ENCODE peak calls at places on chromosomes 16 and 17, in four cellular contexts. A is SK-MEL-5, I is T-helper 1 cell, R is Ammon's horn. Z is an unnamed sample.

GRCh38 chr17:57142925-57143324 is 57.9 kb downstream of the AKAP1 start:
- DNase-seq in R (no peak), I (no peak), A (no peak), Z (peak)

GRCh38 chr16:19118938-19119431 is 5.2 kb downstream of the ITPRIPL2 start:
- DNase-seq in I (no peak), R (peak), A (peak), Z (peak)

GRCh38 chr16:88647178-88648070 is 3.4 kb downstream of the CYBA start:
- DNase-seq in I (no peak), A (no peak), R (no peak), Z (no peak)

GRCh38 chr17:27628376-27628775 is 2.6 kb upstream of the LGALS9 start:
- DNase-seq in I (no peak), R (no peak), A (no peak), Z (no peak)

GRCh38 chr17:50421308-50422031 is 4.5 kb upstream of the ACSF2 start:
- DNase-seq in A (no peak), I (no peak), R (no peak), Z (no peak)

GRCh38 chr16:71564377-71564967 is 12.4 kb downstream of the TAT start:
- DNase-seq in A (no peak), I (no peak), R (peak), Z (no peak)

GRCh38 chr16:52963471-52963870 is 89.2 kb downstream of the CHD9NB start:
- DNase-seq in R (peak), I (no peak), A (no peak), Z (no peak)

GRCh38 chr16:49050607-49051006 is 231.0 kb downstream of the CBLN1 start:
- DNase-seq in I (no peak), R (no peak), A (no peak), Z (no peak)

GRCh38 chr17:17203173-17203730 is 2.9 kb downstream of the PLD6 start:
- DNase-seq in A (no peak), R (no peak), I (no peak), Z (no peak)

GRCh38 chr16:912684-913613 is 57.8 kb downstream of the LMF1 start:
- DNase-seq in R (peak), A (no peak), I (no peak), Z (no peak)

GRCh38 chr17:28643979-28644781 is 778 bp downstream of the BLTP2 start:
- DNase-seq in A (peak), R (peak), I (no peak), Z (peak)

GRCh38 chr17:4631431-4631830 is 10.0 kb downstream of the ALOX15 start:
- DNase-seq in R (no peak), I (no peak), A (no peak), Z (no peak)

GRCh38 chr16:89863741-89864391 is 9.5 kb upstream of the TCF25 start:
- DNase-seq in I (no peak), R (peak), A (no peak), Z (no peak)

GRCh38 chr17:80474933-80475915 is 1.2 kb downstream of the NPTX1 start:
- DNase-seq in I (no peak), R (no peak), A (no peak), Z (peak)

GRCh38 chr17:10171581-10171981 is 26.8 kb downstream of the GAS7 start:
- DNase-seq in A (no peak), I (no peak), R (no peak), Z (no peak)

GRCh38 chr17:13776027-13776551 is 174.4 kb upstream of the HS3ST3A1 start:
- DNase-seq in I (no peak), A (no peak), R (no peak), Z (no peak)

GRCh38 chr16:31508706-31509523 is 724 bp upstream of the RUSF1 start:
- DNase-seq in A (peak), I (no peak), R (no peak), Z (peak)

GRCh38 chr16:11135167-11135973 is 120.6 kb downstream of the SOCS1 start:
- DNase-seq in R (no peak), A (no peak), I (no peak), Z (peak)

GRCh38 chr16:86403541-86404163 is 106.7 kb upstream of the FOXF1 start:
- DNase-seq in R (no peak), I (no peak), A (peak), Z (no peak)

GRCh38 chr17:77161953-77162352 is 21.2 kb downstream of the SEC14L1 start:
- DNase-seq in A (no peak), R (no peak), I (no peak), Z (no peak)

GRCh38 chr16:70780546-70780945 is 20.4 kb downstream of the VAC14 start:
- DNase-seq in I (no peak), A (no peak), R (no peak), Z (no peak)

GRCh38 chr16:4477966-4478365 is 1.8 kb downstream of the HMOX2 start:
- DNase-seq in A (peak), R (no peak), I (no peak), Z (no peak)

GRCh38 chr17:7856081-7856791 is 1.1 kb downstream of the NAA38 start:
- DNase-seq in A (no peak), I (no peak), R (no peak), Z (no peak)

GRCh38 chr16:88781140-88782077 is 3.6 kb downstream of the PIEZO1 start:
- DNase-seq in R (no peak), A (no peak), I (peak), Z (no peak)

GRCh38 chr16:57778658-57779057 is 23.6 kb downstream of the KIFC3 start:
- DNase-seq in A (no peak), I (no peak), R (no peak), Z (no peak)

GRCh38 chr17:37774508-37774907 is 29.6 kb upstream of the HNF1B start:
- DNase-seq in R (no peak), A (no peak), I (no peak), Z (no peak)

GRCh38 chr16:86368261-86368660 is 142.1 kb upstream of the FOXF1 start:
- DNase-seq in I (no peak), R (no peak), A (no peak), Z (no peak)

GRCh38 chr16:53768593-53768992 is 64.6 kb downstream of the FTO start:
- DNase-seq in R (no peak), I (no peak), A (peak), Z (peak)

GRCh38 chr16:4570086-4570485 is 13.9 kb downstream of the C16orf96 start:
- DNase-seq in A (no peak), I (no peak), R (no peak), Z (no peak)

GRCh38 chr17:79933863-79934652 is 94.8 kb upstream of the CBX4 start:
- DNase-seq in R (peak), I (no peak), A (peak), Z (no peak)

GRCh38 chr17:49210158-49211029 is at the start of the genes ABI3 and GNGT2:
- DNase-seq in R (peak), I (no peak), A (no peak), Z (peak)

GRCh38 chr17:10050597-10051101 is 145.6 kb upstream of the RCVRN start:
- DNase-seq in A (no peak), I (no peak), R (no peak), Z (no peak)

GRCh38 chr17:36652716-36653115 is 51.3 kb downstream of the MRM1 start:
- DNase-seq in A (no peak), R (no peak), I (no peak), Z (no peak)

GRCh38 chr16:89115216-89115949 is 21.7 kb downstream of the ACSF3 start:
- DNase-seq in I (peak), R (peak), A (no peak), Z (no peak)

GRCh38 chr17:65551641-65552040 is 9.8 kb downstream of the AXIN2 start:
- DNase-seq in A (no peak), I (no peak), R (no peak), Z (no peak)

GRCh38 chr17:81029859-81030258 is 5.1 kb upstream of the BAIAP2 start:
- DNase-seq in I (no peak), A (no peak), R (no peak), Z (no peak)

Z was measured in AG08396.